ENCODE peak calls at places on chromosomes 4 and X, in eight cellular contexts. W, A, K, C, L, D, P and E are unnamed samples.

GRCh38 chr4:168631241-168632151 is 134.6 kb downstream of the PALLD start:
- DNase-seq in C (peak), K (peak), A (peak), D (peak), L (peak), W (no peak), P (peak), E (peak)

GRCh38 chr4:122152699-122153328 is 683 bp downstream of the BLTP1 start:
- DNase-seq in C (no peak), P (peak), K (peak), W (peak), A (peak), D (peak), L (peak), E (peak)

GRCh38 chrX:78321809-78322208 is 5.6 kb downstream of the CYSLTR1 start:
- DNase-seq in K (no peak), L (peak), P (no peak), D (no peak), C (peak), A (no peak), W (peak), E (no peak)

GRCh38 chr4:6087669-6088068 is 69.4 kb upstream of the C4orf50 start:
- DNase-seq in D (peak), C (no peak), L (no peak), A (peak), P (peak), K (peak), W (no peak), E (no peak)

GRCh38 chr4:65467280-65467679 is 203.0 kb downstream of the EPHA5 start:
- DNase-seq in P (no peak), D (no peak), W (no peak), A (no peak), K (no peak), L (no peak), C (no peak), E (no peak)

GRCh38 chr4:3704669-3705068 is 61.5 kb upstream of the ADRA2C start:
- DNase-seq in C (no peak), W (no peak), D (no peak), K (no peak), P (no peak), A (no peak), L (peak), E (no peak)

GRCh38 chr4:81460115-81460836 is 11.4 kb downstream of the RASGEF1B start:
- DNase-seq in L (no peak), W (no peak), C (no peak), A (no peak), K (no peak), D (no peak), P (no peak), E (peak)

GRCh38 chr4:85901500-85901899 is 426.6 kb downstream of the ARHGAP24 start:
- DNase-seq in D (no peak), P (no peak), K (peak), W (no peak), C (no peak), A (no peak), L (no peak), E (no peak)

GRCh38 chr4:149706942-149707341 is 108.7 kb downstream of the IQCM start:
- DNase-seq in A (peak), C (no peak), D (no peak), K (peak), P (no peak), W (no peak), L (no peak), E (no peak)

GRCh38 chr4:1244978-1245471 is 3.9 kb downstream of the CTBP1 start:
- DNase-seq in A (no peak), K (no peak), C (no peak), L (no peak), D (no peak), W (no peak), P (no peak), E (no peak)

GRCh38 chr4:167774646-167775045 is 317.7 kb upstream of the ANXA10 start:
- DNase-seq in C (no peak), D (no peak), L (no peak), P (no peak), A (no peak), W (no peak), K (peak), E (no peak)

GRCh38 chrX:152637649-152638442 is at the start of gene GABRQ:
- DNase-seq in C (no peak), D (peak), W (no peak), P (peak), K (peak), L (peak), A (peak), E (peak)

GRCh38 chr4:140703463-140703862 is 52.7 kb downstream of the TBC1D9 start:
- DNase-seq in W (no peak), L (no peak), K (peak), D (no peak), C (no peak), P (no peak), A (no peak), E (no peak)

GRCh38 chr4:147378780-147379179 is 102.1 kb upstream of the EDNRA start:
- DNase-seq in C (no peak), P (no peak), K (no peak), D (no peak), A (no peak), W (no peak), L (no peak), E (no peak)

GRCh38 chrX:57172544-57172943 is 35.3 kb upstream of the SPIN2A start:
- DNase-seq in L (peak), P (no peak), K (no peak), A (no peak), D (no peak), W (no peak), C (no peak), E (no peak)

GRCh38 chr4:115687356-115687755 is 573.9 kb upstream of the NDST4 start:
- DNase-seq in C (no peak), P (no peak), K (no peak), W (no peak), A (no peak), L (no peak), D (no peak), E (no peak)

GRCh38 chrX:71621644-71622346 is 3.5 kb upstream of the CXCR3 start:
- DNase-seq in P (no peak), C (no peak), D (no peak), A (no peak), K (peak), W (no peak), L (no peak), E (no peak)
- H3K27ac ChIP-seq in P (no peak), C (peak), D (peak), A (no peak), K (no peak), W (peak), L (peak), E (no peak)

DNA sequence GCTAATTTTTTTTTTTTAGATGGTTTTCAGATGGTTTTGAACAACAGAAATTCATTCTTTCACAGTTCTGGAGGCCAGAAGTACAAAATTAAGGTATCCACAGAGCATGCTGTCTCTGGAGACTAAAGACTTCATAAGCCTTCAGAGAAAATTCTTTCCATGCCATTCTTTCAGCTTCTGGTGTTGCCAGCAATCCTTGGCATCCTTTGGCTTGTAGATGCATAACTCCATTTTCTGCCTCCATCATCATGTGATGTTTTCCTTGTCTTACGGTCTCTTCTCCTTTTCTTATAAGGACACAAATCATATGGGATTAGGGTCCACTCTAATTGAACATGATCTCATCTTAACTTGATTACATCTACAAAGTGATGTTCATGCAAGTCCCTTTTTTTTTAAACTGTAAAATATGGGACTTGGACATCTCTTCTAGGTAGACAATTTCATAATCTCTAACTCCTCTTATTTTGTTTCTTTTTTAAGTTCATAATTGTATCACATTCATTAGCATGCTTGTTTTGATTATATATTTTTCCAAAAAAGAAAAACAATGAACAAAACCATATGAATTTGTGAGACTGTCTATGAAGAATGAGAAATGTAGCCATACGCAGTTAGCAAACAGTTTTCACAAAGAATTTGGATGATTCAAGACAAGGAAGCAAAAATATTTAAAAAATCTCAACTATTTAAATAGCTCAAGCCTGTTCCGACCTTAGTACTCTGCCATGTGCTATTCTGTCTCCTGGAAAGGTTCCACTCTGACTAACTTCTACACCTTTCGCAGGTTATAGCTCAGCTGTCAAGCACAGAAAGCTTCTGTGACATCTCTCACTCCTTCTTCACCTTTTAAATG is 53.1 kb upstream of the GIMD1 start:
- DNase-seq in W (no peak), P (no peak), D (peak), A (no peak), C (no peak), K (peak), L (no peak), E (no peak)
- H3K27ac ChIP-seq in W (no peak), P (peak), D (no peak), A (no peak), C (no peak), K (no peak), L (no peak), E (peak)

DNA sequence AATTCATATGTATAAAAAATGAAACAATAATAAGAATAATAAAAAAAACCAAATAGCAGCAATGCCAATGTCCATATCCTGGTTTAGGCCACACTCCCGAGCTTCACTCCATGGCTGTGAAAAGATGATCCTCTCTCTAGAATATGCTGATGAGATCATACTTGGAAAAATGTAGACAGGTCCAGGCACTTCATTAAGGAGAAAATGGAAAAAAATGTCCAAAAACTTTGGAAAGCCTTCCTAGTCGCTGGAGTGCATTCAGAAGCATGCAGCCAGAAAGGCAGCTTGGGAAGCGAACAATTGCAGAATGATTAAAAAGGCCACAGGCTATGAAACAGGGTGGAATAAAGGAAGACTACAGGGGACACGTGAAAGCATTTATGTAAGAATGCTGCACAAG is 165.7 kb upstream of the HCCS start:
- DNase-seq in P (no peak), D (no peak), K (peak), C (no peak), W (no peak), A (no peak), L (no peak), E (no peak)
- H3K27ac ChIP-seq in P (no peak), D (no peak), K (no peak), C (no peak), W (no peak), A (no peak), L (no peak), E (no peak)

GRCh38 chr4:118774989-118775388 is 60.9 kb downstream of the SEC24D start:
- DNase-seq in D (no peak), L (no peak), P (no peak), W (no peak), C (no peak), A (peak), K (peak), E (no peak)
- H3K27ac ChIP-seq in D (no peak), L (peak), P (peak), W (no peak), C (no peak), A (no peak), K (no peak), E (no peak)

DNA sequence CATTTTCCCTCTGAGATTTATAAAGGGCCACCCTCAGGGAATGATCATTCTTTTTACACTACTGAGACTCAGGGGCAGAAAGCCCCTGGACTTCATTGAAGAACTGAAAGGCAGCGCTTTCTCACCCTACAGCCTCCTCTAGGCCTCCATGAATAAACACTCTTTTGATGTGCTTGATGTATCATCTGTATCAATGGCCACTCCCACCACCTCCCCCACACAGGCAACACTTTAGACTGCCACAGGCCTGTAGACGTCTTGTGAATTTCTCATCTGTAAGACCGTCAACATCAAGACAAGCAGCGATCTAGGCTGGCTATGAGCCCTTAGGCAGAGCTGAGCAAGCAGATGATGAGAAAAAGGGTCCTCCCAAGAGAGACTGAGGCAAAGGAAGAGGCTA is 123.2 kb downstream of the HUWE1 start:
- DNase-seq in A (no peak), W (no peak), C (no peak), K (no peak), L (no peak), D (no peak), P (no peak), E (no peak)
- H3K27ac ChIP-seq in A (no peak), W (no peak), C (no peak), K (no peak), L (no peak), D (no peak), P (no peak), E (no peak)

GRCh38 chr4:12446237-12446636 is 1017.5 kb upstream of the HS3ST1 start:
- DNase-seq in K (no peak), L (no peak), A (no peak), W (no peak), D (no peak), P (peak), C (no peak), E (no peak)

GRCh38 chr4:12446650-12447049 is 1018.0 kb upstream of the HS3ST1 start:
- DNase-seq in C (no peak), D (peak), W (no peak), P (no peak), A (no peak), K (no peak), L (no peak), E (no peak)

GRCh38 chr4:12439633-12440305 is 1011.1 kb upstream of the HS3ST1 start:
- DNase-seq in D (no peak), K (no peak), A (no peak), P (no peak), C (no peak), W (no peak), L (no peak), E (no peak)

DNA sequence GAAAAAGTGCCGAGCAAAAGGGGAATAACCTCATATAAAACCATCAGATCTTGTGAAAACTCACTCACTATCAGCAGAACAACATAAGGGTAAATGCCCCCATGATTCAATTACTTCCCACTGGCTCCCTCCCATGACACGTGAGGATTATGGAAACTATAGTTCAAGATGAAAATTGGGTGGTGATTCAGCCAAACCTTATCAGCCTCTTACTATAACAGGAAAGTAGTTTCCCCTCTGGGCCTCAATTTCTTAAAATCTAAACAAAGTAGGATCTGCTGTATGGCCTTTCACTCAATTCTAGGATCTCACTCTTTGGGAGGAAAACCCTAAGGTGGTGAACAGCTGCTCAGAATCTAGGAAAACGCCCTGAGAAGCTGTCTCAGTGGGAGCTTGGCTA is 1017.0 kb upstream of the HS3ST1 start:
- DNase-seq in P (no peak), W (no peak), A (no peak), C (no peak), K (no peak), D (no peak), L (no peak), E (no peak)
- H3K27ac ChIP-seq in P (no peak), W (no peak), A (no peak), C (no peak), K (no peak), D (peak), L (peak), E (no peak)